ENCODE peak calls at places on chromosome 15, in nine cellular contexts. P, F, Y, B, J, V, U, G and H are unnamed samples.

GRCh38 chr15:85854345-85855097 is 59.8 kb upstream of the KLHL25 start:
- DNase-seq in P (peak), F (peak), Y (no peak), B (peak), J (no peak), V (peak), U (peak), G (peak), H (peak)

GRCh38 chr15:31392761-31393401 is 66.2 kb downstream of the KLF13 start:
- DNase-seq in P (no peak), F (no peak), Y (peak), B (no peak), J (peak), V (no peak), U (peak), G (peak), H (no peak)

GRCh38 chr15:93235321-93235720 is 146.3 kb upstream of the RGMA start:
- DNase-seq in P (no peak), F (no peak), Y (no peak), B (no peak), J (no peak), V (no peak), U (peak), G (no peak), H (no peak)

GRCh38 chr15:92623435-92623834 is 32.1 kb downstream of the FAM174B start:
- DNase-seq in P (no peak), F (no peak), Y (no peak), B (peak), J (no peak), V (no peak), U (no peak), G (no peak), H (no peak)

GRCh38 chr15:88782465-88782864 is 20.8 kb upstream of the ACAN start:
- DNase-seq in P (no peak), F (no peak), Y (no peak), B (no peak), J (no peak), V (no peak), U (peak), G (no peak), H (no peak)

GRCh38 chr15:99090938-99091337 is 13.9 kb upstream of the SYNM start:
- DNase-seq in P (no peak), F (no peak), Y (no peak), B (no peak), J (no peak), V (no peak), U (peak), G (no peak), H (no peak)

GRCh38 chr15:62165029-62165792 is at the start of gene C2CD4B:
- DNase-seq in P (no peak), F (no peak), Y (peak), B (peak), J (peak), V (peak), U (peak), G (peak), H (peak)

GRCh38 chr15:23422946-23423708 is 23.9 kb downstream of the GOLGA6L2 start:
- DNase-seq in P (no peak), F (no peak), Y (no peak), B (no peak), J (no peak), V (no peak), U (no peak), G (no peak), H (no peak)

GRCh38 chr15:92306662-92307061 is 87.0 kb upstream of the ST8SIA2 start:
- DNase-seq in P (peak), F (no peak), Y (no peak), B (no peak), J (no peak), V (peak), U (no peak), G (no peak), H (no peak)

GRCh38 chr15:91469627-91470567 is 369.8 kb downstream of the SV2B start:
- DNase-seq in P (no peak), F (no peak), Y (no peak), B (no peak), J (peak), V (no peak), U (no peak), G (no peak), H (no peak)

GRCh38 chr15:41981373-41982132 is 9.2 kb upstream of the EHD4 start:
- DNase-seq in P (no peak), F (no peak), Y (peak), B (no peak), J (peak), V (no peak), U (peak), G (peak), H (no peak)

GRCh38 chr15:39083213-39083612 is 497.7 kb upstream of the THBS1 start:
- DNase-seq in P (peak), F (no peak), Y (no peak), B (peak), J (no peak), V (no peak), U (no peak), G (no peak), H (no peak)

GRCh38 chr15:67501177-67501835 is 19.6 kb upstream of the C15orf61 start:
- DNase-seq in P (peak), F (peak), Y (no peak), B (peak), J (no peak), V (peak), U (no peak), G (no peak), H (peak)

GRCh38 chr15:90907838-90908507 is 4.9 kb downstream of the MAN2A2 start:
- DNase-seq in P (no peak), F (no peak), Y (no peak), B (no peak), J (no peak), V (no peak), U (no peak), G (peak), H (no peak)

GRCh38 chr15:90119367-90119766 is 17.1 kb upstream of the IDH2 start:
- DNase-seq in P (no peak), F (no peak), Y (no peak), B (no peak), J (no peak), V (no peak), U (no peak), G (no peak), H (no peak)

GRCh38 chr15:75989045-75989444 is 23.2 kb downstream of the NRG4 start:
- DNase-seq in P (peak), F (no peak), Y (no peak), B (no peak), J (no peak), V (no peak), U (no peak), G (no peak), H (peak)

GRCh38 chr15:45885801-45886200 is 251.0 kb downstream of the SQOR start:
- DNase-seq in P (no peak), F (no peak), Y (no peak), B (no peak), J (no peak), V (no peak), U (no peak), G (no peak), H (no peak)

GRCh38 chr15:64237677-64238076 is 74.9 kb upstream of the PPIB start:
- DNase-seq in P (no peak), F (no peak), Y (no peak), B (no peak), J (no peak), V (no peak), U (no peak), G (no peak), H (no peak)

GRCh38 chr15:39663684-39664083 is 82.8 kb downstream of the THBS1 start:
- DNase-seq in P (peak), F (no peak), Y (no peak), B (no peak), J (no peak), V (no peak), U (no peak), G (no peak), H (no peak)

GRCh38 chr15:78242128-78242527 is 7.8 kb upstream of the ACSBG1 start:
- DNase-seq in P (no peak), F (no peak), Y (no peak), B (peak), J (no peak), V (peak), U (no peak), G (no peak), H (peak)

DNA sequence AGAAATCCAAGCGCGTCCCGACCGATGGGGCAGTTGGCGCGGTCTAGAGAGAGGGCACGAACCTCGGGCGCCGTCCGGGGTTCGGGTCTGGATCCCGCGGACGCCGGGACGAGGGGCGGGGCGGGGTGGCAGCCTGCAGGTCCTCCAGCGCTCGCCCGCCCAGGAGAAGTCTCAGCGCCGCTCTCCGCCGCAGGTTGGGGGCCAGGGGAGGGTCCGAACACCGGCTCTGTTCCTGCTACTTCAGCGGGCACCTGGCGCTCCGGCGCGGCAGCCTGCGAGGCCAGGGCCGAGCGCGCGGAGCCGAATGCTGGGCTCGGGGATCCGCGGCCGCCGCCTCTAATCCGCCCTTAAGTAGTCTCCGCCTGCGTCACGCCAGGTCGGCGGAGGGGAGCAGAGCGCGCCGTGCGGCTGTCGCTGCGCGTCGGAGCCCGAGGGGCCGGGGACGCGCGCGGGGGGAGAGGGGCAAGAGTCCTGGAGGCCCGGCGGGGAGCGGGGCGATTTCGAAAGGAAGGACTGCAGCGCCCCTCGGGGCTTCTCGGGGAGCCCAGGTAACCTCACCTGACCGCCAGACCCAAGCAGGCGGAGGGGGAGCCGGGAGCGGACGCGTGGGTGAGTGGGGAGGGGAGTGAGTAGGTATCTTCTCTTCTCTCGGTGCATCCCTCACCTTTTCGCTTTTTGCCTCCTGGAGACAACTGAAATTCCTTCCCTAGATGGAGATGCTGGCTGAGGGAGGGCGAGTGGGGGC is at the start of gene GJD2:
- DNase-seq in P (no peak), F (no peak), Y (no peak), B (no peak), J (no peak), V (no peak), U (no peak), G (peak), H (no peak)
- H3K4me3 ChIP-seq in P (no peak), F (no peak), Y (peak), B (no peak), J (peak), V (no peak), U (no peak), G (no peak), H (no peak)

GRCh38 chr15:49044761-49045571 is 1.3 kb downstream of the SECISBP2L start:
- DNase-seq in P (peak), F (peak), Y (no peak), B (peak), J (no peak), V (no peak), U (no peak), G (no peak), H (no peak)

GRCh38 chr15:49047456-49047855 is 1.2 kb upstream of the SECISBP2L start:
- DNase-seq in P (no peak), F (no peak), Y (no peak), B (no peak), J (no peak), V (no peak), U (no peak), G (no peak), H (no peak)

GRCh38 chr15:49045691-49046112 is 544 bp downstream of the SECISBP2L start:
- DNase-seq in P (peak), F (peak), Y (no peak), B (peak), J (no peak), V (peak), U (no peak), G (peak), H (peak)

GRCh38 chr15:49044002-49044401 is 2.2 kb downstream of the SECISBP2L start:
- DNase-seq in P (no peak), F (no peak), Y (no peak), B (no peak), J (no peak), V (no peak), U (no peak), G (no peak), H (no peak)

DNA sequence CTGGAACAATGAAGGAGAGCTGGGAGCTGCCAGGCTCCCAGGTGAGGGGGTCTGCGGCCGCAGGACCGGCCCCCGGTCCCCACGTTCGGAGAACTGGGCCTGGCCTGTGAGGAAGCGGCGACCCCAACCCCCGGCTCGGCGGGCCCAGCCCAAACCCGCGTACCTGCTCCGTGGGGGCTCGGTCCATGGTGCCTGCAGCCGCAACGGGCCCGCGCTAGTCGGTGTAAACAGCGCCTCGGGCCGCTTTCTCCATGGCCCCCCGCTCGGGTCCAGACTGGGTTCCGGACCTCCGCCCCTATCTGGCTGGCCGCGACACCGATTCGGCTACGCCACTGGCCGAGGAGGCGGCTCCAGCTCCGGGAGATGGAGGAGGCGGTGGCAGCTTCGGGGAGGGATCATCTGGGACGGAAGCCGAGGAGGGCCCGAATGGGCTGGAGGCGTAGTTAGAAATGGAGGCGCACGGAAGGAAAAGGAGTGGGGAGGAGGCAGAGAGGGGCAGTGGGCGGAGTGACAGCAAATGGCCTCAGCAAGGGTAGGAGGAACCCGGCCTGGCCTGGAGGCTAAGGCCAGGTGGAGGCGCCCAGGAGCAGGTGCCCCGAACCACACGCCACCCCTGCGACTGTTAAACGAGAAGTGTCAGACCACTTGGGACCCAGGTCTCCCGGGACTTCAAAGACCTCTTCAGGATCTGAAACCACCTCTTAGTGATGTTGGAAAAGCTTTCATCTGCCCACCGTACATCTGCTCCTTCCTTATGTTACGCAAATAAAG is at the start of gene SECISBP2L:
- DNase-seq in P (peak), F (peak), Y (peak), B (peak), J (peak), V (peak), U (peak), G (peak), H (peak)
- TF ChIP-seq CTCF in P (peak), F (peak), Y (peak), B (peak), J (no peak), V (peak), U (no peak), G (peak), H (no peak)

GRCh38 chr15:29117778-29118177 is 151.8 kb downstream of the NSMCE3 start:
- DNase-seq in P (no peak), F (no peak), Y (no peak), B (no peak), J (no peak), V (no peak), U (no peak), G (no peak), H (no peak)

GRCh38 chr15:29116970-29117700 is 152.5 kb downstream of the NSMCE3 start:
- DNase-seq in P (no peak), F (no peak), Y (no peak), B (no peak), J (no peak), V (no peak), U (no peak), G (no peak), H (no peak)

GRCh38 chr15:29114277-29115092 is 155.1 kb downstream of the NSMCE3 start:
- DNase-seq in P (no peak), F (no peak), Y (no peak), B (no peak), J (no peak), V (no peak), U (no peak), G (no peak), H (no peak)

GRCh38 chr15:29113336-29114276 is 156.0 kb downstream of the NSMCE3 start:
- DNase-seq in P (no peak), F (no peak), Y (no peak), B (no peak), J (no peak), V (no peak), U (no peak), G (no peak), H (no peak)

DNA sequence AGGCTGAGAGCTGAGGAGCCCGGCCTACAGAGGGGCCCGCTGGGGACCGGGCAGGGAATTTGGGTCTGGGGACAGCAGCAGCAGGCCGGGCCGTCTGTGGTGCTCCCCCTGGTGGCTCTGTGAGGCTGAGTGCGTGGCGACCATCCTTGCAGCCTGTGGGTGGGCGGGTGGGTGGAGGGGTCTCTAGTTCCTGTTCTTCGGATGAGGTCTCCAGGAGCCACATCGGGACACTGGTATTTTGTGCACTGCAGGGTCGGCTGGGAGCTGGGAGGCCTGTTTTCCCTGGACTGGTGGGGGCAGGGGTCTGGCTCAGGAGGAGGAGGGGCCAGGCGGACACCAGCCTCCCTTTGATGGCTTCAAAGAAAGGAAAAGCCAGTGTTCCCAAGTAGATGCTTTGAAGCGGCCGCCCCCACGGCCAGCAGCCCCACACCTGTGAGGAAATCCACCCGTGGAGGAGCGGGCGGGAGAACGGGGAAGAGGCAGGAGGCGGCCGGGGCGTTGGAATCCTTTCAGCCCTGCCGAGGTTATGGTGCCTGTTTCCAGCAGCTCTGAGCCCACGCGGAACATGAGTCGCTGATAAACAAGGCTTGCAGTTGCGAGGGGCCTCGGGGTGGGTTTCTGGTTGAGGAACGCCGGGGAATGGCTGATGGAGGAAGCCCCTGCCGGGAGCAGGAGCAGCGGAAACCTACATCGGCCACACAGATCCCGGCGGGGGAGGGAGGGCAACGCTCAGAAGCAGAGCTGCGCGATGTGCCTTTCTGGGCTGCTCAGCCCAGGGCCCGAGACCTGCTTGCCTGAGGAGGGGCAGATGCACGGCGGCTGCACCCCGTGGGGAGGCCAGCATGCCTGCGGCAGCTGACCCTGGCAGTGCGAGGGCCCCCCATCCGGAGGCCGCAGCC is 154.3 kb downstream of the NSMCE3 start:
- DNase-seq in P (no peak), F (peak), Y (peak), B (no peak), J (no peak), V (no peak), U (no peak), G (no peak), H (peak)
- H3K4me3 ChIP-seq in P (peak), F (peak), Y (peak), B (no peak), J (peak), V (no peak), U (no peak), G (peak), H (peak)

GRCh38 chr15:81050806-81051205 is 50.1 kb downstream of the TLNRD1 start:
- DNase-seq in P (no peak), F (no peak), Y (no peak), B (no peak), J (no peak), V (no peak), U (no peak), G (no peak), H (no peak)
- TF ChIP-seq CTCF in P (no peak), F (no peak), Y (no peak), B (no peak), J (no peak), V (no peak), U (no peak), G (no peak), H (no peak)

DNA sequence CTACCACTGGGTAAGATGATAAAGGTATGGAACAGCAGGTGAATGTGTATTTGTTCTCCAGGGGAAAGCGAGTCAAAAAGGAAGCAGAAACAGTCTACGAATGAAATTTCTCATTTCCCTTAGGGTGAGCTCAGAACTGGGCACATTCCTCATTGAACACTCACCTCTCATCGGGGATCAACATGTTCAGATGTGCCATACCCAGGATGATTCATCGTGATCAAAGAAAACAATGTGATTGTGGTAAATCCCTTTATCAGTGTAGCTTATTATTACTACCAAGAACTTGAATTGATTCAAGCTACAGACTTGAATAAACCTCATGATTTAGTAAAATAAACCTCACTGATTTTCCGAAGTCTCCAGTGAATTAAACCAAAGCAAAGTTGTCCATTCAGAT is 72.1 kb downstream of the GJD2 start:
- DNase-seq in P (peak), F (peak), Y (no peak), B (peak), J (no peak), V (no peak), U (no peak), G (peak), H (peak)
- H3K4me3 ChIP-seq in P (no peak), F (no peak), Y (no peak), B (no peak), J (no peak), V (no peak), U (no peak), G (no peak), H (no peak)

GRCh38 chr15:70362911-70363310 is 265.2 kb upstream of the TLE3 start:
- DNase-seq in P (peak), F (peak), Y (peak), B (peak), J (peak), V (peak), U (peak), G (no peak), H (peak)
- TF ChIP-seq CTCF in P (peak), F (peak), Y (peak), B (peak), J (peak), V (peak), U (no peak), G (peak), H (peak)